ENCODE peak calls at places on chromosomes 7 and 10, in five cellular contexts. I is RKO, T is M059J, C is upper lobe of right lung, M is COR-L47. E is an unnamed sample.

GRCh38 chr7:124649397-124650029 is 116.1 kb downstream of the GPR37 start:
- DNase-seq in I (no peak), T (peak), C (no peak), M (no peak), E (no peak)

GRCh38 chr7:18494821-18495408 is 634 bp upstream of the HDAC9 start:
- DNase-seq in I (no peak), T (peak), C (no peak), M (peak), E (peak)

GRCh38 chr10:122507661-122508060 is 46.3 kb downstream of the HTRA1 start:
- DNase-seq in I (no peak), T (no peak), C (no peak), M (no peak), E (no peak)

GRCh38 chr7:16801111-16801542 is 3.7 kb downstream of the AGR2 start:
- DNase-seq in I (peak), T (peak), C (no peak), M (peak), E (peak)

GRCh38 chr10:122461729-122462532 is 578 bp downstream of the HTRA1 start:
- DNase-seq in I (no peak), T (peak), C (peak), M (peak), E (no peak)

GRCh38 chr7:45869426-45869825 is 3.5 kb downstream of the CCDC201 start:
- DNase-seq in I (no peak), T (peak), C (peak), M (no peak), E (peak)

GRCh38 chr10:4007771-4008170 is 222.8 kb upstream of the KLF6 start:
- DNase-seq in I (no peak), T (no peak), C (no peak), M (no peak), E (no peak)

GRCh38 chr10:11064832-11065231 is 47.2 kb downstream of the CELF2 start:
- DNase-seq in I (no peak), T (no peak), C (no peak), M (no peak), E (no peak)

GRCh38 chr10:88278912-88279311 is 304.2 kb downstream of the RNLS start:
- DNase-seq in I (no peak), T (peak), C (no peak), M (no peak), E (no peak)

GRCh38 chr7:140334341-140335057 is 63.8 kb downstream of the SLC37A3 start:
- DNase-seq in I (no peak), T (no peak), C (no peak), M (no peak), E (no peak)

GRCh38 chr7:151047979-151048763 is at the start of gene ASIC3:
- DNase-seq in I (no peak), T (no peak), C (no peak), M (no peak), E (no peak)

GRCh38 chr7:97269741-97270140 is 152.2 kb downstream of the SDHAF3 start:
- DNase-seq in I (no peak), T (no peak), C (no peak), M (no peak), E (no peak)

GRCh38 chr10:124176309-124177179 is 83.1 kb upstream of the CHST15 start:
- DNase-seq in I (no peak), T (no peak), C (no peak), M (no peak), E (no peak)

GRCh38 chr10:118568327-118568848 is 27.1 kb downstream of the PRLHR start:
- DNase-seq in I (peak), T (peak), C (no peak), M (peak), E (no peak)

GRCh38 chr10:74078037-74078436 is 72.6 kb downstream of the AP3M1 start:
- DNase-seq in I (peak), T (peak), C (no peak), M (no peak), E (no peak)

GRCh38 chr10:69634759-69635425 is 4.8 kb downstream of the FAM241B start:
- DNase-seq in I (no peak), T (no peak), C (no peak), M (no peak), E (no peak)

GRCh38 chr7:123637203-123637602 is 18.5 kb upstream of the LMOD2 start:
- DNase-seq in I (peak), T (no peak), C (no peak), M (no peak), E (no peak)

GRCh38 chr7:76364198-76364584 is 5.4 kb upstream of the YWHAG start:
- DNase-seq in I (peak), T (peak), C (peak), M (no peak), E (no peak)

GRCh38 chr7:158447206-158448171 is 140.1 kb downstream of the PTPRN2 start:
- DNase-seq in I (no peak), T (no peak), C (no peak), M (peak), E (no peak)

GRCh38 chr10:70228503-70228902 is 4.7 kb downstream of the PPA1 start:
- DNase-seq in I (no peak), T (no peak), C (no peak), M (no peak), E (no peak)

GRCh38 chr10:43204943-43205671 is 61.8 kb downstream of the RASGEF1A start:
- DNase-seq in I (peak), T (peak), C (peak), M (peak), E (no peak)

GRCh38 chr10:74888947-74889661 is 62.7 kb downstream of the KAT6B start:
- DNase-seq in I (no peak), T (peak), C (no peak), M (no peak), E (no peak)

GRCh38 chr7:133265821-133266220 is 12.9 kb downstream of the EXOC4 start:
- DNase-seq in I (peak), T (peak), C (no peak), M (no peak), E (no peak)

GRCh38 chr7:50347693-50348092 is 43.2 kb downstream of the IKZF1 start:
- DNase-seq in I (no peak), T (no peak), C (no peak), M (no peak), E (no peak)

GRCh38 chr10:48272682-48273081 is 1.8 kb downstream of the FRMPD2 start:
- DNase-seq in I (no peak), T (no peak), C (no peak), M (no peak), E (no peak)

GRCh38 chr7:90155206-90155605 is 937 bp downstream of the STEAP1 start:
- DNase-seq in I (peak), T (no peak), C (no peak), M (no peak), E (no peak)

GRCh38 chr10:13003781-13004180 is 2.3 kb upstream of the CCDC3 start:
- DNase-seq in I (no peak), T (no peak), C (no peak), M (no peak), E (no peak)

GRCh38 chr10:30392564-30392990 is 41.4 kb upstream of the MAP3K8 start:
- DNase-seq in I (peak), T (peak), C (peak), M (peak), E (no peak)

GRCh38 chr10:111076191-111076681 is 593 bp upstream of the ADRA2A start:
- DNase-seq in I (peak), T (peak), C (peak), M (peak), E (no peak)

E was measured in BJ.